ENCODE peak calls at places on chromosomes 2 and 18, in eight cellular contexts. B is AG09309, I is aorta, Y is uterus, S is psoas muscle, C is NB4, A is foreskin fibroblast, E is stomach. O is an unnamed sample.

GRCh38 chr18:10406172-10406663 is 48.2 kb upstream of the APCDD1 start:
- DNase-seq in B (no peak), I (no peak), Y (no peak), S (no peak), C (no peak), A (no peak), E (peak; percentile 72), O (no peak)

GRCh38 chr2:104344985-104345384 is 508.9 kb upstream of the POU3F3 start:
- DNase-seq in B (no peak), I (no peak), Y (no peak), S (no peak), C (no peak), A (no peak), E (no peak), O (no peak)

GRCh38 chr2:136482966-136483365 is 282.4 kb upstream of the THSD7B start:
- DNase-seq in B (no peak), I (no peak), Y (no peak), S (no peak), C (no peak), A (no peak), E (no peak), O (no peak)

GRCh38 chr2:209472386-209472832 is 48.6 kb downstream of the MAP2 start:
- DNase-seq in B (peak; percentile 64), I (no peak), Y (no peak), S (no peak), C (peak; percentile 90), A (peak; percentile 55), E (no peak), O (peak; percentile 91)

GRCh38 chr2:65128297-65129190 is 1.4 kb downstream of the RAB1A start:
- DNase-seq in B (peak; percentile 40), I (no peak), Y (no peak), S (no peak), C (peak; percentile 85), A (no peak), E (peak; percentile 53), O (peak; percentile 67)

GRCh38 chr2:239533917-239534316 is 133.1 kb upstream of the HDAC4 start:
- DNase-seq in B (no peak), I (peak; percentile 64), Y (peak; percentile 78), S (peak; percentile 73), C (no peak), A (peak; percentile 9), E (no peak), O (no peak)

GRCh38 chr2:207475546-207475945 is 54.2 kb upstream of the CREB1 start:
- DNase-seq in B (no peak), I (no peak), Y (no peak), S (no peak), C (no peak), A (no peak), E (no peak), O (no peak)

GRCh38 chr18:41457730-41458129 is 497.3 kb upstream of the PIK3C3 start:
- DNase-seq in B (no peak), I (no peak), Y (no peak), S (no peak), C (no peak), A (no peak), E (no peak), O (no peak)

GRCh38 chr2:144099746-144100438 is 420.0 kb downstream of the ZEB2 start:
- DNase-seq in B (no peak), I (no peak), Y (no peak), S (no peak), C (no peak), A (peak; percentile 51), E (no peak), O (peak; percentile 87)

GRCh38 chr2:228023619-228024018 is 152.2 kb downstream of the DAW1 start:
- DNase-seq in B (no peak), I (no peak), Y (no peak), S (no peak), C (no peak), A (no peak), E (no peak), O (peak; percentile 47)

GRCh38 chr2:72864500-72864899 is 22.7 kb upstream of the SPR start:
- DNase-seq in B (no peak), I (no peak), Y (no peak), S (no peak), C (no peak), A (peak; percentile 34), E (no peak), O (peak; percentile 81)

GRCh38 chr2:42663828-42664227 is 95.4 kb downstream of the MTA3 start:
- DNase-seq in B (no peak), I (no peak), Y (no peak), S (no peak), C (peak; percentile 61), A (no peak), E (no peak), O (no peak)

GRCh38 chr18:9825571-9826073 is 60.2 kb upstream of the TXNDC2 start:
- DNase-seq in B (peak; percentile 87), I (no peak), Y (no peak), S (no peak), C (peak; percentile 83), A (peak; percentile 90), E (no peak), O (peak; percentile 97)

GRCh38 chr2:10221976-10222870 is 80.5 kb upstream of the HPCAL1 start:
- DNase-seq in B (no peak), I (peak; percentile 21), Y (no peak), S (peak; percentile 33), C (no peak), A (no peak), E (no peak), O (no peak)

GRCh38 chr18:74402806-74403433 is 54.2 kb downstream of the DIPK1C start:
- DNase-seq in B (no peak), I (no peak), Y (no peak), S (no peak), C (no peak), A (no peak), E (peak; percentile 19), O (no peak)

GRCh38 chr18:79750980-79751571 is 46.7 kb upstream of the KCNG2 start:
- DNase-seq in B (no peak), I (peak; percentile 43), Y (no peak), S (no peak), C (no peak), A (no peak), E (peak; percentile 83), O (no peak)

GRCh38 chr18:79746730-79747129 is 51.0 kb upstream of the KCNG2 start:
- DNase-seq in B (no peak), I (peak; percentile 17), Y (no peak), S (no peak), C (no peak), A (no peak), E (no peak), O (no peak)

GRCh38 chr18:79747156-79747845 is 50.4 kb upstream of the KCNG2 start:
- DNase-seq in B (no peak), I (peak; percentile 38), Y (no peak), S (no peak), C (no peak), A (no peak), E (no peak), O (no peak)

GRCh38 chr18:79749251-79750191 is 48.2 kb upstream of the KCNG2 start:
- DNase-seq in B (no peak), I (peak; percentile 38), Y (no peak), S (no peak), C (no peak), A (no peak), E (no peak), O (no peak)

GRCh38 chr18:79748321-79749157 is 49.2 kb upstream of the KCNG2 start:
- DNase-seq in B (no peak), I (peak; percentile 30), Y (no peak), S (no peak), C (no peak), A (no peak), E (no peak), O (no peak)
- H3K4me3 ChIP-seq in B (no peak overlapping the region), I (no peak overlapping the region), Y (no peak overlapping the region), S (no peak overlapping the region), C (no peak overlapping the region), A (no peak overlapping the region), E (no peak overlapping the region), O (no peak overlapping the region)

GRCh38 chr2:63048367-63049171 is 2.1 kb upstream of the OTX1 start:
- DNase-seq in B (no peak), I (no peak), Y (no peak), S (peak; percentile 29), C (no peak), A (no peak), E (no peak), O (no peak)
- H3K4me3 ChIP-seq in B (no peak overlapping the region), I (no peak overlapping the region), Y (no peak overlapping the region), S (no peak overlapping the region), C (no peak overlapping the region), A (no peak overlapping the region), E (no peak overlapping the region), O (no peak overlapping the region)

GRCh38 chr18:5158171-5158570 is 38.9 kb downstream of the AKAIN1 start:
- DNase-seq in B (no peak), I (no peak), Y (no peak), S (no peak), C (no peak), A (no peak), E (no peak), O (no peak)

GRCh38 chr18:5162111-5162510 is 34.9 kb downstream of the AKAIN1 start:
- DNase-seq in B (no peak), I (no peak), Y (no peak), S (no peak), C (no peak), A (no peak), E (no peak), O (no peak)

GRCh38 chr18:5158587-5158986 is 38.5 kb downstream of the AKAIN1 start:
- DNase-seq in B (no peak), I (no peak), Y (no peak), S (no peak), C (no peak), A (no peak), E (no peak), O (no peak)

GRCh38 chr18:5155907-5156287 is 41.2 kb downstream of the AKAIN1 start:
- DNase-seq in B (no peak), I (no peak), Y (no peak), S (no peak), C (no peak), A (no peak), E (no peak), O (no peak)

GRCh38 chr18:5159080-5159479 is 38.0 kb downstream of the AKAIN1 start:
- DNase-seq in B (no peak), I (no peak), Y (no peak), S (no peak), C (no peak), A (no peak), E (no peak), O (no peak)
- H3K4me3 ChIP-seq in B (no peak overlapping the region), I (no peak overlapping the region), Y (no peak overlapping the region), S (no peak overlapping the region), C (no peak overlapping the region), A (no peak overlapping the region), E (no peak overlapping the region), O (no peak overlapping the region)

GRCh38 chr2:133266075-133266925 is 302.0 kb downstream of the NCKAP5 start:
- DNase-seq in B (no peak), I (no peak), Y (no peak), S (no peak), C (no peak), A (no peak), E (peak; percentile 27), O (no peak)

GRCh38 chr2:133262888-133263287 is 305.4 kb downstream of the NCKAP5 start:
- DNase-seq in B (peak; percentile 10), I (no peak), Y (no peak), S (no peak), C (no peak), A (no peak), E (no peak), O (no peak)

GRCh38 chr2:133266926-133267590 is 301.2 kb downstream of the NCKAP5 start:
- DNase-seq in B (no peak), I (no peak), Y (no peak), S (no peak), C (no peak), A (no peak), E (no peak), O (no peak)

GRCh38 chr2:133270550-133270949 is 297.7 kb downstream of the NCKAP5 start:
- DNase-seq in B (no peak), I (no peak), Y (no peak), S (no peak), C (no peak), A (no peak), E (no peak), O (no peak)

GRCh38 chr2:133264951-133265949 is 303.0 kb downstream of the NCKAP5 start:
- DNase-seq in B (no peak), I (peak; percentile 52), Y (no peak), S (peak; percentile 50), C (no peak), A (no peak), E (peak; percentile 65), O (no peak)
- H3K4me3 ChIP-seq in B (peak overlapping the region; percentile 66), I (no peak overlapping the region), Y (no peak overlapping the region), S (peak overlapping the region; percentile 56), C (no peak overlapping the region), A (peak overlapping the region; percentile 50), E (peak overlapping the region; percentile 41), O (no peak overlapping the region)